ENCODE peak calls at places on chromosomes 16 and 17, in six cellular contexts. P is CD8-positive, alpha-beta memory T cell; Y is body of pancreas; W is left ventricle myocardium inferior; I is uterus; C is Panc1. G is an unnamed sample.
A peak's percentile ranks its signal among the peaks of the same experiment; 100 is the strongest.

GRCh38 chr16:11612110-11612981 is 25.6 kb upstream of the LITAF start:
- DNase-seq in W (peak; percentile 35), I (no peak), C (no peak), P (no peak), Y (peak; percentile 80), G (no peak)

GRCh38 chr17:28889996-28890395 is 7.5 kb downstream of the FLOT2 start:
- DNase-seq in Y (no peak), W (no peak), I (no peak), P (no peak), C (no peak), G (no peak)

GRCh38 chr17:44170499-44171201 is at the start of gene ASB16:
- DNase-seq in C (no peak), Y (peak; percentile 79), W (peak; percentile 50), P (no peak), I (no peak), G (no peak)

GRCh38 chr17:45221997-45222272 is 250 bp downstream of the FMNL1 start:
- DNase-seq in C (no peak), I (no peak), P (no peak), W (no peak), Y (no peak), G (no peak)

GRCh38 chr17:51029568-51030463 is 90.9 kb downstream of the SPAG9 start:
- DNase-seq in I (no peak), C (no peak), Y (no peak), W (no peak), P (no peak), G (no peak)

GRCh38 chr16:49940464-49941224 is 84.4 kb upstream of the CNEP1R1 start:
- DNase-seq in I (no peak), W (no peak), Y (no peak), P (no peak), C (no peak), G (no peak)

GRCh38 chr16:89958068-89958467 is 9.5 kb downstream of the DEF8 start:
- DNase-seq in P (no peak), Y (peak; percentile 19), W (peak; percentile 47), C (no peak), I (no peak), G (no peak)

GRCh38 chr17:14318109-14318905 is 17.4 kb downstream of the HS3ST3B1 start:
- DNase-seq in I (no peak), W (no peak), C (no peak), Y (no peak), P (no peak), G (no peak)

GRCh38 chr16:47719713-47720112 is 258.6 kb downstream of the PHKB start:
- DNase-seq in I (no peak), C (no peak), Y (no peak), W (no peak), P (no peak), G (no peak)

GRCh38 chr17:32914181-32914580 is 13.8 kb upstream of the TMEM98 start:
- DNase-seq in C (no peak), Y (no peak), I (no peak), P (no peak), W (no peak), G (no peak)

GRCh38 chr16:52191533-52192134 is 355.3 kb downstream of the TOX3 start:
- DNase-seq in W (peak; percentile 23), C (peak; percentile 43), I (peak; percentile 32), Y (peak; percentile 77), P (peak; percentile 25), G (peak; percentile 30)

GRCh38 chr16:86761117-86761971 is 183.0 kb downstream of the FOXL1 start:
- DNase-seq in W (peak; percentile 69), I (peak; percentile 27), Y (peak; percentile 47), C (peak; percentile 17), P (peak; percentile 16), G (peak; percentile 37)

GRCh38 chr16:87160752-87161337 is 156.3 kb downstream of the C16orf95 start:
- DNase-seq in Y (no peak), C (no peak), P (no peak), I (no peak), W (no peak), G (no peak)

GRCh38 chr16:57689772-57690558 is 4.6 kb upstream of the DRC7 start:
- DNase-seq in I (no peak), Y (no peak), W (no peak), P (peak; percentile 25), C (no peak), G (no peak)

GRCh38 chr17:41377546-41377945 is 4.6 kb downstream of the KRT34 start:
- DNase-seq in I (no peak), Y (no peak), W (no peak), C (no peak), P (no peak), G (no peak)

GRCh38 chr17:40694584-40694983 is 9.0 kb downstream of the KRT24 start:
- DNase-seq in P (no peak), C (no peak), W (no peak), Y (no peak), I (no peak), G (no peak)

GRCh38 chr17:82399030-82399429 is 19.1 kb upstream of the HEXD start:
- DNase-seq in W (peak; percentile 55), I (peak; percentile 53), Y (no peak), C (no peak), P (no peak), G (no peak)

GRCh38 chr17:80510772-80511171 is 33.9 kb upstream of the RPTOR start:
- DNase-seq in I (no peak), Y (no peak), W (no peak), C (no peak), P (no peak), G (no peak)

GRCh38 chr17:80513892-80514291 is 30.7 kb upstream of the RPTOR start:
- DNase-seq in C (no peak), P (no peak), I (no peak), Y (no peak), W (no peak), G (no peak)

GRCh38 chr17:80512233-80512632 is 32.4 kb upstream of the RPTOR start:
- DNase-seq in W (no peak), I (no peak), C (no peak), P (no peak), Y (no peak), G (no peak)

GRCh38 chr17:80511222-80512180 is 33.1 kb upstream of the RPTOR start:
- DNase-seq in P (no peak), C (no peak), Y (no peak), W (no peak), I (no peak), G (no peak)

DNA sequence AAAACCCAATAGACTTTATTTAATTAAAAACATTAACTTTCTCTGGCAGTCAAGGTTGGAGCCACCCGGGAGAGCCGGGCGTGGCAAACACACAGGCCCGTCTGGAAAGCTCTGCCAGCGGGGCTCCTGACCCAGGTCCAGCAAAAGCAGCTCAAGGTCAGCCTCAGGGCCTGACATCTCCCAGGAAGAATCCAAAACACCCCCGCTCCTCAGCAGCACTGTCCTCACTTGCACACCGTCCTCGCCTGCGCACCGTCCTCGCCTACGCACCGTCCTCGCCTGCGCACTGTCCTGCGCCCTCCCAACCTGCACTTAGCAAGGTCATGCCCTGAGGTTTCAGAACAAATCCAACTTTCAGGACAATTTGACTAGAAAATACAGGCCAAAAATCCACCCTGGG is 31.4 kb upstream of the RPTOR start:
- DNase-seq in W (no peak), Y (no peak), P (no peak), C (no peak), I (no peak), G (no peak)
- H3K4me1 ChIP-seq in W (no peaks in the 10 kb centered on the region), Y (no peaks in the 10 kb centered on the region), P (no peaks in the 10 kb centered on the region), C (no peaks in the 10 kb centered on the region), I (no peaks in the 10 kb centered on the region), G (no peaks in the 10 kb centered on the region)

DNA sequence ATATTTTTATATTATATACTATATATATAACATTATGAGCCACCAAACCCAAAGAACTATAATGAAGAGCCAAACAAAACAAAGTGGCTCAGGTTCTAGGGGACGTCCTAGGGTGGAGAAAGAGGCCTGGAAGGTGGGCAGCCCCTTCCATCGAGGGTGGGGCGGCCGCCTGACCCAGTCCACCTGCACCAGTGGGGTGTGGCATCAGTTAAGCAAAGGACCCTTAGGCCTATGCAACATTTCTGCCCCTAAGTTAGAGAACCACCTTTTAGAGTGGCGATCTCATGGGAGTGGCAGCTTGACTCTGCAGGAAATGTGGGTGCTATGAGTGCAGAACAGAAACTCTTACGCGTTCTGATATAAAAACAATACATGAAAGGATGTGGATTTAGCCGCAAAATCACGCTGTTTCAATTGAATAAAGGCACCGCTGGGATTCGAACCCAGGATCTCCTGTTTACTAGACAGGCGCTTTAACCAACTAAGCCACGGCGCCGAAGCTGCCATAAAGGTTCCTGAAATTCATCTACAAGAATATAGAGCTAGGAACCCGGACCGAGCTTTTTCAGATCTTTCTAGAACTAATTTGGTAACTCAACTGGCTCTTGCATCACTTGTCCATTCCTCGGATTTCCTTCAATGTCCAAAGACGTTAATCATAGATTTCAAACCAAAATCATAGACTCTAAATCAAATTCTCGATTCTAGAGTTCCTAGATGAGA is 15.6 kb upstream of the AURKB start:
- DNase-seq in W (no peak), P (peak; percentile 34), Y (peak; percentile 67), C (peak; percentile 93), I (peak; percentile 53), G (peak; percentile 71)
- H3K4me3 ChIP-seq in W (peak overlapping the region; percentile 58), P (peak overlapping the region; percentile 40), Y (no peak overlapping the region), C (peak overlapping the region; percentile 49), I (peak overlapping the region; percentile 19), G (no peak overlapping the region)

GRCh38 chr17:57516290-57517215 is 228.5 kb downstream of the CCDC182 start:
- DNase-seq in P (no peak), Y (no peak), W (no peak), C (no peak), I (no peak), G (no peak)
- H3K4me1 ChIP-seq in P (no peaks in the 10 kb centered on the region), Y (peaks cover 8% of the 10 kb centered on the region), W (peaks cover 30% of the 10 kb centered on the region), C (no peaks in the 10 kb centered on the region), I (no peaks in the 10 kb centered on the region), G (no peaks in the 10 kb centered on the region)

GRCh38 chr17:77182205-77182604 is 41.4 kb downstream of the SEC14L1 start:
- DNase-seq in W (no peak), Y (no peak), P (no peak), I (no peak), C (no peak), G (peak; percentile 39)

GRCh38 chr17:77180503-77181330 is 39.9 kb downstream of the SEC14L1 start:
- DNase-seq in P (no peak), I (no peak), W (no peak), C (no peak), Y (no peak), G (no peak)

GRCh38 chr17:77184474-77184873 is 43.7 kb downstream of the SEC14L1 start:
- DNase-seq in I (no peak), W (no peak), Y (no peak), C (no peak), P (no peak), G (no peak)

GRCh38 chr17:77185137-77185536 is 44.4 kb downstream of the SEC14L1 start:
- DNase-seq in Y (no peak), I (no peak), P (no peak), C (no peak), W (no peak), G (no peak)

DNA sequence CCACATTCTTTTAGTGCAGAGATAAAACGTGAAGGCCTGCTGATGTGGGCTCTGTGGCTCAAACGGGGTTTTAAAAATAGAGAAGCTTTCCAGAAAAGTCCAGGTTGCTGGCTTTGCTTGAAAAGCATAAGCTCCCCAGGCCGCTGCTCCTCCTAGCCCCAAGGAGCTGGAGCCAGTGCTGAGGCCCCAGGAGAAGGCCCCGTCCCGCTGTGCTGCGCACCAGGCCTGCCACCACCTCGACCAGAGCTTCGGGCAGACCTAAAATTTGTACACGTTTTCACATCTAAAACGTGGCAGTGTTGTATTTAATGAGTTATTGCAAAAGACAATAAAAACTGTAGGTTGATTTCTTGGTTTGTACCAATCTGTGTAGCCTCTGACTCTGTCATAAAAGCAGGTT is 42.0 kb downstream of the SEC14L1 start:
- DNase-seq in I (no peak), Y (no peak), W (no peak), P (no peak), C (no peak), G (no peak)
- H3K4me3 ChIP-seq in I (no peak overlapping the region), Y (no peak overlapping the region), W (peak overlapping the region; percentile 29), P (no peak overlapping the region), C (no peak overlapping the region), G (peak overlapping the region; percentile 54)

GRCh38 chr16:3872216-3872895 is 8.2 kb downstream of the CREBBP start:
- DNase-seq in P (no peak), C (no peak), Y (no peak), I (no peak), W (no peak), G (no peak)
- H3K4me1 ChIP-seq in P (peaks cover 96% of the 10 kb centered on the region), C (peaks cover 64% of the 10 kb centered on the region), Y (peaks cover 81% of the 10 kb centered on the region), I (peaks cover 42% of the 10 kb centered on the region), W (peaks cover 99% of the 10 kb centered on the region), G (peaks cover 98% of the 10 kb centered on the region)